ENCODE peak calls at places on chromosomes 16 and 17, in eight cellular contexts. O, Y, M, Z, D, S, I and H are unnamed samples.

GRCh38 chr17:57989011-57989345 is 924 bp upstream of the VEZF1 start:
- DNase-seq in Y (peak; percentile 48), M (peak; percentile 62), D (peak; percentile 31), O (peak; percentile 35), I (no peak), S (no peak), Z (no peak), H (peak; percentile 38)

GRCh38 chr17:59859444-59860025 is 33.2 kb downstream of the TUBD1 start:
- DNase-seq in Z (no peak), D (peak; percentile 64), O (peak; percentile 84), S (no peak), M (peak; percentile 66), I (no peak), Y (no peak), H (peak; percentile 67)

GRCh38 chr16:66923247-66923851 is 2.0 kb downstream of the RRAD start:
- DNase-seq in Y (no peak), S (no peak), Z (no peak), O (peak; percentile 69), I (no peak), D (no peak), M (no peak), H (no peak)

GRCh38 chr16:1466054-1466453 is 8.8 kb downstream of the CLCN7 start:
- DNase-seq in O (no peak), D (no peak), Y (no peak), I (no peak), M (no peak), S (no peak), Z (no peak), H (no peak)

GRCh38 chr17:57078274-57078673 is 6.8 kb upstream of the AKAP1 start:
- DNase-seq in O (no peak), S (no peak), I (no peak), Z (no peak), Y (no peak), D (no peak), M (no peak), H (no peak)

GRCh38 chr16:17374668-17375255 is 96.0 kb downstream of the XYLT1 start:
- DNase-seq in M (no peak), Z (no peak), D (no peak), O (no peak), I (no peak), S (no peak), Y (no peak), H (no peak)

GRCh38 chr16:23504076-23504452 is 6.2 kb downstream of the GGA2 start:
- DNase-seq in D (peak; percentile 36), O (peak; percentile 66), Z (no peak), Y (no peak), M (no peak), S (no peak), I (no peak), H (peak; percentile 76)

GRCh38 chr16:15644306-15644961 is 1.5 kb upstream of the MARF1 start:
- DNase-seq in I (no peak), O (no peak), M (peak; percentile 98), D (no peak), Y (peak; percentile 44), Z (no peak), S (no peak), H (peak; percentile 38)

GRCh38 chr17:47990962-47991731 is 20.2 kb downstream of the CDK5RAP3 start:
- DNase-seq in Y (no peak), D (peak; percentile 62), I (no peak), Z (no peak), M (no peak), O (no peak), S (no peak), H (no peak)

GRCh38 chr17:28773736-28774135 is 29.9 kb downstream of the TRAF4 start:
- DNase-seq in O (no peak), S (no peak), Y (no peak), M (no peak), I (no peak), D (no peak), Z (no peak), H (peak; percentile 37)

GRCh38 chr17:82926716-82927115 is 86.9 kb upstream of the ZNF750 start:
- DNase-seq in I (no peak), D (no peak), M (no peak), Y (no peak), S (no peak), Z (no peak), O (no peak), H (no peak)

GRCh38 chr17:7020894-7021664 is 1.8 kb upstream of the BCL6B start:
- DNase-seq in M (no peak), Z (no peak), O (no peak), I (no peak), S (no peak), Y (no peak), D (no peak), H (no peak)

GRCh38 chr17:10762037-10762436 is 32.2 kb upstream of the TMEM220 start:
- DNase-seq in M (no peak), O (no peak), D (no peak), S (no peak), I (no peak), Y (no peak), Z (no peak), H (no peak)

GRCh38 chr16:50763211-50763610 is 21.3 kb downstream of the CYLD start:
- DNase-seq in Y (no peak), D (peak; percentile 32), Z (no peak), O (peak; percentile 30), S (no peak), M (no peak), I (no peak), H (peak; percentile 42)

GRCh38 chr16:56700631-56701030 is 18.4 kb downstream of the MT1X start:
- DNase-seq in S (no peak), I (no peak), M (no peak), D (no peak), O (no peak), Y (no peak), Z (no peak), H (no peak)

GRCh38 chr16:48611329-48612137 is 1.6 kb upstream of the N4BP1 start:
- DNase-seq in Y (no peak), I (no peak), O (no peak), S (no peak), D (no peak), M (peak; percentile 89), Z (peak; percentile 90), H (no peak)

GRCh38 chr16:21083729-21084268 is 66.8 kb downstream of the DNAH3 start:
- DNase-seq in O (peak; percentile 71), D (peak; percentile 63), S (no peak), Z (peak; percentile 69), M (peak; percentile 80), Y (peak; percentile 37), I (peak; percentile 53), H (peak; percentile 53)

GRCh38 chr16:57590654-57591085 is 37.8 kb upstream of the ADGRG1 start:
- DNase-seq in Y (peak; percentile 37), S (no peak), O (peak; percentile 83), M (no peak), D (peak; percentile 73), I (no peak), Z (no peak), H (peak; percentile 81)

GRCh38 chr17:17698869-17699351 is 17.7 kb downstream of the RAI1 start:
- DNase-seq in I (no peak), D (no peak), Z (no peak), Y (no peak), O (no peak), M (no peak), S (no peak), H (no peak)

GRCh38 chr17:68324114-68324513 is 32.8 kb downstream of the ARSG start:
- DNase-seq in O (no peak), I (no peak), Y (no peak), Z (no peak), D (no peak), S (no peak), M (no peak), H (no peak)

GRCh38 chr16:67917852-67918236 is 13.8 kb downstream of the CTRL start:
- DNase-seq in I (no peak), M (peak; percentile 42), Y (peak; percentile 93), O (peak; percentile 44), Z (peak; percentile 40), S (no peak), D (peak; percentile 82), H (peak; percentile 87)

GRCh38 chr17:21296097-21297025 is 11.8 kb downstream of the MAP2K3 start:
- DNase-seq in O (no peak), I (no peak), M (no peak), Z (no peak), D (no peak), S (no peak), Y (no peak), H (no peak)

GRCh38 chr17:6894206-6894528 is 62.6 kb upstream of the TEKT1 start:
- DNase-seq in Z (peak; percentile 45), I (peak; percentile 42), M (no peak), O (peak; percentile 40), D (no peak), Y (no peak), S (no peak), H (peak; percentile 24)

GRCh38 chr16:50441758-50442157 is 73.0 kb upstream of the BRD7 start:
- DNase-seq in Y (no peak), O (no peak), M (no peak), I (no peak), Z (no peak), S (no peak), D (no peak), H (no peak)

GRCh38 chr17:40602445-40603443 is 37.5 kb upstream of the CCR7 start:
- DNase-seq in Z (peak; percentile 78), O (no peak), Y (no peak), M (no peak), I (no peak), S (no peak), D (no peak), H (no peak)

GRCh38 chr16:70579648-70580630 is 56.3 kb downstream of the SF3B3 start:
- DNase-seq in S (no peak), O (no peak), I (no peak), M (no peak), D (no peak), Y (no peak), Z (no peak), H (no peak)

GRCh38 chr17:21252875-21253645 is at the start of gene NATD1:
- DNase-seq in D (peak; percentile 77), Z (peak; percentile 83), S (peak; percentile 30), M (peak; percentile 85), O (peak; percentile 86), Y (peak; percentile 98), I (peak; percentile 81), H (peak; percentile 85)

GRCh38 chr17:50634123-50634914 is at the start of gene ABCC3:
- DNase-seq in S (no peak), M (peak; percentile 13), O (peak; percentile 38), I (no peak), Z (no peak), Y (peak; percentile 65), D (peak; percentile 22), H (no peak)

GRCh38 chr16:76193851-76194620 is 83.2 kb upstream of the CNTNAP4 start:
- DNase-seq in S (no peak), Y (no peak), I (no peak), D (no peak), O (no peak), M (no peak), Z (no peak), H (no peak)

GRCh38 chr16:78483124-78483992 is 383.9 kb downstream of the WWOX start:
- DNase-seq in O (no peak), I (no peak), M (no peak), Z (no peak), Y (no peak), D (no peak), S (no peak), H (no peak)

GRCh38 chr17:56681561-56682266 is 88.2 kb downstream of the NOG start:
- DNase-seq in S (no peak), M (no peak), O (peak; percentile 65), I (no peak), Z (peak; percentile 44), Y (peak; percentile 76), D (peak; percentile 92), H (peak; percentile 97)

GRCh38 chr17:56833023-56833811 is 503 bp downstream of the C17orf67 start:
- DNase-seq in M (peak; percentile 95), O (peak; percentile 57), S (no peak), Z (peak; percentile 82), I (peak; percentile 33), D (peak; percentile 80), Y (peak; percentile 47), H (peak; percentile 87)

GRCh38 chr17:68100000-68100641 is 64.6 kb downstream of the KPNA2 start:
- DNase-seq in I (no peak), Z (no peak), S (no peak), M (no peak), Y (no peak), D (no peak), O (no peak), H (no peak)

GRCh38 chr17:9237053-9237410 is 215.7 kb downstream of the NTN1 start:
- DNase-seq in I (no peak), M (no peak), Z (no peak), S (no peak), D (no peak), O (no peak), Y (no peak), H (no peak)